ENCODE peak calls at places on chromosome 22, in ten cellular contexts. V is coronary artery, R is Peyer's patch, Q is fibroblast of the aortic adventitia, S is cardiac muscle cell, X is testis, J is sigmoid colon, G is AG04449, E is tibial nerve, K is right lobe of liver. A is an unnamed sample.
A peak's percentile ranks its signal among the peaks of the same experiment; 100 is the strongest.

GRCh38 chr22:44620129-44620840 is 81.7 kb upstream of the PRR5 start:
- DNase-seq in V (no peak), R (peak; percentile 87), Q (peak; percentile 45), S (peak; percentile 37), X (peak; percentile 74), J (peak; percentile 76), G (no peak), E (peak; percentile 37), K (peak; percentile 83), A (peak; percentile 37)

GRCh38 chr22:21030621-21031544 is 1.5 kb downstream of the SLC7A4 start:
- DNase-seq in V (peak; percentile 65), R (no peak), Q (no peak), S (no peak), X (no peak), J (no peak), G (no peak), E (no peak), K (no peak), A (no peak)

GRCh38 chr22:17154971-17155370 is 4.1 kb downstream of the HDHD5 start:
- DNase-seq in V (no peak), R (no peak), Q (no peak), S (no peak), X (no peak), J (no peak), G (no peak), E (no peak), K (no peak), A (no peak)

GRCh38 chr22:25903294-25903693 is 161.3 kb downstream of the MYO18B start:
- DNase-seq in V (no peak), R (no peak), Q (no peak), S (no peak), X (no peak), J (no peak), G (no peak), E (no peak), K (no peak), A (no peak)

GRCh38 chr22:49494555-49494954 is 333.1 kb downstream of the BRD1 start:
- DNase-seq in V (peak; percentile 59), R (no peak), Q (no peak), S (no peak), X (no peak), J (no peak), G (no peak), E (no peak), K (no peak), A (no peak)

GRCh38 chr22:42676059-42676607 is 26.9 kb upstream of the CYB5R3 start:
- DNase-seq in V (no peak), R (no peak), Q (peak; percentile 81), S (no peak), X (no peak), J (no peak), G (no peak), E (no peak), K (no peak), A (no peak)

GRCh38 chr22:20588092-20588842 is 80.9 kb downstream of the MED15 start:
- DNase-seq in V (no peak), R (no peak), Q (no peak), S (no peak), X (no peak), J (no peak), G (no peak), E (no peak), K (no peak), A (no peak)

GRCh38 chr22:20291604-20292063 is 23.5 kb upstream of the RTN4R start:
- DNase-seq in V (no peak), R (no peak), Q (no peak), S (no peak), X (no peak), J (no peak), G (no peak), E (no peak), K (no peak), A (no peak)

GRCh38 chr22:34800265-34800664 is 265.7 kb upstream of the ISX start:
- DNase-seq in V (no peak), R (no peak), Q (no peak), S (no peak), X (no peak), J (no peak), G (peak; percentile 38), E (peak; percentile 33), K (no peak), A (no peak)

GRCh38 chr22:42190274-42190673 is 59.7 kb upstream of the CYP2D6 start:
- DNase-seq in V (no peak), R (no peak), Q (no peak), S (no peak), X (no peak), J (no peak), G (no peak), E (no peak), K (no peak), A (no peak)

GRCh38 chr22:26461188-26461810 is 22.3 kb downstream of the HPS4 start:
- DNase-seq in V (no peak), R (peak; percentile 85), Q (peak; percentile 59), S (peak; percentile 81), X (peak; percentile 74), J (no peak), G (no peak), E (peak; percentile 71), K (no peak), A (peak; percentile 58)

GRCh38 chr22:44392446-44392921 is 79.7 kb upstream of the SHISAL1 start:
- DNase-seq in V (peak; percentile 68), R (peak; percentile 21), Q (no peak), S (no peak), X (no peak), J (peak; percentile 46), G (no peak), E (no peak), K (peak; percentile 23), A (no peak)

GRCh38 chr22:48574776-48575566 is 1252.7 kb downstream of the BRD1 start:
- DNase-seq in V (no peak), R (no peak), Q (no peak), S (peak; percentile 79), X (peak; percentile 62), J (no peak), G (no peak), E (no peak), K (no peak), A (no peak)

GRCh38 chr22:50531546-50532352 is 1.9 kb upstream of the TYMP start:
- DNase-seq in V (peak; percentile 86), R (peak; percentile 89), Q (peak; percentile 54), S (peak; percentile 64), X (no peak), J (peak; percentile 92), G (no peak), E (peak; percentile 70), K (peak; percentile 93), A (peak; percentile 77)

GRCh38 chr22:33831651-33832050 is 88.6 kb downstream of the LARGE1 start:
- DNase-seq in V (no peak), R (no peak), Q (no peak), S (no peak), X (no peak), J (no peak), G (no peak), E (no peak), K (no peak), A (no peak)

GRCh38 chr22:39147335-39148023 is 5.0 kb downstream of the CBX7 start:
- DNase-seq in V (no peak), R (peak; percentile 37), Q (no peak), S (no peak), X (no peak), J (peak; percentile 47), G (no peak), E (no peak), K (no peak), A (no peak)

GRCh38 chr22:39146256-39147101 is 6.0 kb downstream of the CBX7 start:
- DNase-seq in V (no peak), R (peak; percentile 46), Q (no peak), S (no peak), X (no peak), J (peak; percentile 58), G (no peak), E (no peak), K (no peak), A (no peak)

GRCh38 chr22:39148024-39148726 is 4.3 kb downstream of the CBX7 start:
- DNase-seq in V (no peak), R (peak; percentile 45), Q (no peak), S (no peak), X (no peak), J (peak; percentile 64), G (no peak), E (no peak), K (no peak), A (no peak)

GRCh38 chr22:39142088-39142667 is 10.3 kb downstream of the CBX7 start:
- DNase-seq in V (no peak), R (peak; percentile 41), Q (no peak), S (no peak), X (no peak), J (peak; percentile 61), G (no peak), E (no peak), K (no peak), A (no peak)

GRCh38 chr22:39144101-39144815 is 8.2 kb downstream of the CBX7 start:
- DNase-seq in V (no peak), R (peak; percentile 76), Q (peak; percentile 43), S (no peak), X (peak; percentile 38), J (peak; percentile 66), G (no peak), E (no peak), K (peak; percentile 68), A (peak; percentile 47)
- H3K4me3 ChIP-seq in V (peak overlapping the region; percentile 80), R (peak overlapping the region; percentile 83), Q (peak overlapping the region; percentile 90), S (peak overlapping the region; percentile 97), X (peak overlapping the region; percentile 72), J (peak overlapping the region; percentile 87), G (peak overlapping the region; percentile 93), E (peak overlapping the region; percentile 96), K (peak overlapping the region; percentile 82), A (peak overlapping the region; percentile 60)

GRCh38 chr22:46390652-46391301 is 55.3 kb downstream of the TRMU start:
- DNase-seq in V (no peak), R (peak; percentile 59), Q (peak; percentile 80), S (no peak), X (peak; percentile 50), J (no peak), G (no peak), E (peak; percentile 47), K (peak; percentile 79), A (peak; percentile 48)
- TF ChIP-seq CTCF in V (no peak), R (peak; percentile 31), Q (peak; percentile 66), S (peak; percentile 57), X (no peak), J (peak; percentile 45), G (peak; percentile 62), E (peak; percentile 27), K (peak; percentile 72), A (peak; percentile 22)

DNA sequence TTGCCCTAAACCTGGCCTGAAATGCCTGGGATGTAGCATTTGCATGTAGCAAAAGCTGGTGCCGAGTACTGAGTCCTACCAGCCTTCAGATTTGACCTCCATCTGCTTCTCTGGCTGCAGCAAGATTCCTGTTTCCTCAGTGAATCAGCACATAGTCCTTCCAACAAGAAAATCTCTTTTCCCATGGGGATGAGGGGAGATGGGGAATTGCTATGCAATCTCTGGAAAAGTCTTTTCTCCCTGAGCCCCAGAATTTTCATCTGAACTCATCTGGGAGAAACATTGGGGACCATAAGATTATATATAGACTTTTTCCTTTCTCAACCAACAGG is 32.0 kb upstream of the YWHAH start:
- DNase-seq in V (no peak), R (no peak), Q (peak; percentile 69), S (no peak), X (no peak), J (no peak), G (no peak), E (no peak), K (no peak), A (no peak)
- H3K4me3 ChIP-seq in V (no peak overlapping the region), R (no peak overlapping the region), Q (no peak overlapping the region), S (no peak overlapping the region), X (no peak overlapping the region), J (no peak overlapping the region), G (no peak overlapping the region), E (no peak overlapping the region), K (no peak overlapping the region), A (no peak overlapping the region)

GRCh38 chr22:36104435-36104834 is 56.1 kb downstream of the APOL3 start:
- DNase-seq in V (no peak), R (no peak), Q (no peak), S (no peak), X (no peak), J (peak; percentile 27), G (no peak), E (no peak), K (no peak), A (no peak)
- TF ChIP-seq CTCF in V (no peak), R (no peak), Q (peak; percentile 3), S (peak; percentile 8), X (no peak), J (no peak), G (no peak), E (no peak), K (no peak), A (no peak)